ENCODE peak calls at places on chromosomes 4 and X, in seven cellular contexts. One of them, this sample, is unnamed.

GRCh38 chr4:46894841-46895240 is 14.2 kb downstream of the COX7B2 start:
- DNase-seq in HCT116: no peak
- DNase-seq in iPS DF 6.9: no peak
- DNase-seq in heart left ventricle: no peak
- DNase-seq in psoas muscle: no peak
- DNase-seq in MM.1S: no peak
- DNase-seq in ovary: no peak
- DNase-seq in this sample: no peak

GRCh38 chrX:28303486-28303885 is 283.8 kb upstream of the IL1RAPL1 start:
- DNase-seq in psoas muscle: no peak
- DNase-seq in iPS DF 6.9: no peak
- DNase-seq in ovary: no peak
- DNase-seq in MM.1S: no peak
- DNase-seq in HCT116: no peak
- DNase-seq in heart left ventricle: no peak
- DNase-seq in this sample: no peak

GRCh38 chr4:60201052-60201673 is 999.0 kb upstream of the ADGRL3 start:
- DNase-seq in ovary: peak; percentile 15
- DNase-seq in HCT116: peak; percentile 12
- DNase-seq in heart left ventricle: no peak
- DNase-seq in iPS DF 6.9: peak; percentile 35
- DNase-seq in MM.1S: peak; percentile 66
- DNase-seq in psoas muscle: no peak
- DNase-seq in this sample: no peak

GRCh38 chr4:174394915-174395314 is 111.2 kb downstream of the CEP44 start:
- DNase-seq in heart left ventricle: no peak
- DNase-seq in HCT116: no peak
- DNase-seq in iPS DF 6.9: no peak
- DNase-seq in ovary: no peak
- DNase-seq in psoas muscle: no peak
- DNase-seq in MM.1S: no peak
- DNase-seq in this sample: no peak

GRCh38 chr4:151429957-151430548 is 21.1 kb downstream of the FHIP1A start:
- DNase-seq in HCT116: no peak
- DNase-seq in MM.1S: peak; percentile 37
- DNase-seq in heart left ventricle: no peak
- DNase-seq in iPS DF 6.9: no peak
- DNase-seq in psoas muscle: no peak
- DNase-seq in ovary: no peak
- DNase-seq in this sample: no peak

GRCh38 chrX:154730271-154730883 is 20.5 kb downstream of the GAB3 start:
- DNase-seq in heart left ventricle: peak; percentile 71
- DNase-seq in ovary: no peak
- DNase-seq in iPS DF 6.9: no peak
- DNase-seq in HCT116: no peak
- DNase-seq in MM.1S: no peak
- DNase-seq in psoas muscle: peak; percentile 57
- DNase-seq in this sample: no peak

GRCh38 chrX:21837056-21837455 is 2.4 kb upstream of the MBTPS2 start:
- DNase-seq in HCT116: no peak
- DNase-seq in psoas muscle: no peak
- DNase-seq in iPS DF 6.9: no peak
- DNase-seq in MM.1S: no peak
- DNase-seq in ovary: no peak
- DNase-seq in heart left ventricle: no peak
- DNase-seq in this sample: no peak

GRCh38 chr4:173130671-173131070 is 37.9 kb upstream of the GALNT7 start:
- DNase-seq in iPS DF 6.9: no peak
- DNase-seq in psoas muscle: no peak
- DNase-seq in ovary: no peak
- DNase-seq in HCT116: no peak
- DNase-seq in MM.1S: no peak
- DNase-seq in heart left ventricle: no peak
- DNase-seq in this sample: no peak

GRCh38 chr4:128347175-128347868 is 59.7 kb upstream of the PGRMC2 start:
- DNase-seq in HCT116: no peak
- DNase-seq in iPS DF 6.9: no peak
- DNase-seq in psoas muscle: no peak
- DNase-seq in ovary: no peak
- DNase-seq in heart left ventricle: no peak
- DNase-seq in MM.1S: no peak
- DNase-seq in this sample: no peak

GRCh38 chr4:37666625-37667071 is 19.5 kb downstream of the RELL1 start:
- DNase-seq in psoas muscle: peak; percentile 67
- DNase-seq in HCT116: peak; percentile 96
- DNase-seq in ovary: no peak
- DNase-seq in MM.1S: no peak
- DNase-seq in iPS DF 6.9: no peak
- DNase-seq in heart left ventricle: peak; percentile 51
- DNase-seq in this sample: no peak

GRCh38 chrX:40945366-40945713 is 139.9 kb upstream of the USP9X start:
- DNase-seq in MM.1S: no peak
- DNase-seq in ovary: no peak
- DNase-seq in iPS DF 6.9: no peak
- DNase-seq in psoas muscle: no peak
- DNase-seq in HCT116: peak; percentile 21
- DNase-seq in heart left ventricle: peak; percentile 25
- DNase-seq in this sample: no peak

GRCh38 chrX:87941841-87942240 is 424.2 kb downstream of the KLHL4 start:
- DNase-seq in psoas muscle: no peak
- DNase-seq in MM.1S: no peak
- DNase-seq in heart left ventricle: no peak
- DNase-seq in iPS DF 6.9: no peak
- DNase-seq in HCT116: no peak
- DNase-seq in ovary: no peak
- DNase-seq in this sample: no peak

GRCh38 chr4:20299515-20299914 is 47.8 kb downstream of the SLIT2 start:
- DNase-seq in heart left ventricle: no peak
- DNase-seq in MM.1S: peak; percentile 15
- DNase-seq in iPS DF 6.9: no peak
- DNase-seq in HCT116: peak; percentile 13
- DNase-seq in psoas muscle: no peak
- DNase-seq in ovary: no peak
- DNase-seq in this sample: no peak

GRCh38 chr4:47084111-47084510 is 52.7 kb downstream of the GABRB1 start:
- DNase-seq in heart left ventricle: no peak
- DNase-seq in ovary: no peak
- DNase-seq in MM.1S: no peak
- DNase-seq in iPS DF 6.9: no peak
- DNase-seq in psoas muscle: no peak
- DNase-seq in HCT116: no peak
- DNase-seq in this sample: no peak

GRCh38 chr4:138977525-138977924 is 38.1 kb upstream of the NOCT start:
- DNase-seq in MM.1S: no peak
- DNase-seq in heart left ventricle: no peak
- DNase-seq in psoas muscle: no peak
- DNase-seq in ovary: no peak
- DNase-seq in iPS DF 6.9: no peak
- DNase-seq in HCT116: no peak
- DNase-seq in this sample: no peak

GRCh38 chr4:105472871-105473339 is 957 bp downstream of the PPA2 start:
- DNase-seq in HCT116: no peak
- DNase-seq in MM.1S: peak; percentile 31
- DNase-seq in ovary: no peak
- DNase-seq in heart left ventricle: no peak
- DNase-seq in iPS DF 6.9: no peak
- DNase-seq in psoas muscle: no peak
- DNase-seq in this sample: peak; percentile 10

GRCh38 chr4:56762484-56763250 is 58.8 kb downstream of the SPINK2 start:
- DNase-seq in MM.1S: peak; percentile 23
- DNase-seq in psoas muscle: no peak
- DNase-seq in HCT116: no peak
- DNase-seq in heart left ventricle: no peak
- DNase-seq in iPS DF 6.9: no peak
- DNase-seq in ovary: no peak
- DNase-seq in this sample: no peak

GRCh38 chrX:18809641-18810040 is 102.2 kb downstream of the PPEF1 start:
- DNase-seq in MM.1S: no peak
- DNase-seq in iPS DF 6.9: no peak
- DNase-seq in psoas muscle: no peak
- DNase-seq in HCT116: no peak
- DNase-seq in ovary: no peak
- DNase-seq in heart left ventricle: no peak
- DNase-seq in this sample: no peak

GRCh38 chrX:131704136-131704695 is 160.3 kb downstream of the OR13H1 start:
- DNase-seq in MM.1S: peak; percentile 83
- DNase-seq in psoas muscle: peak; percentile 93
- DNase-seq in ovary: peak; percentile 92
- DNase-seq in iPS DF 6.9: no peak
- DNase-seq in heart left ventricle: no peak
- DNase-seq in HCT116: no peak
- DNase-seq in this sample: no peak

GRCh38 chrX:70219938-70220764 is 14.3 kb upstream of the AWAT1 start:
- DNase-seq in ovary: no peak
- DNase-seq in psoas muscle: no peak
- DNase-seq in heart left ventricle: peak; percentile 6
- DNase-seq in MM.1S: no peak
- DNase-seq in iPS DF 6.9: no peak
- DNase-seq in HCT116: peak; percentile 50
- DNase-seq in this sample: no peak

GRCh38 chrX:13533726-13534125 is 35.7 kb upstream of the EGFL6 start:
- DNase-seq in HCT116: no peak
- DNase-seq in MM.1S: no peak
- DNase-seq in psoas muscle: no peak
- DNase-seq in heart left ventricle: no peak
- DNase-seq in ovary: no peak
- DNase-seq in iPS DF 6.9: no peak
- DNase-seq in this sample: no peak

GRCh38 chrX:96563663-96564062 is 121.0 kb upstream of the DIAPH2 start:
- DNase-seq in MM.1S: no peak
- DNase-seq in psoas muscle: no peak
- DNase-seq in ovary: no peak
- DNase-seq in HCT116: no peak
- DNase-seq in heart left ventricle: no peak
- DNase-seq in iPS DF 6.9: no peak
- DNase-seq in this sample: no peak

DNA sequence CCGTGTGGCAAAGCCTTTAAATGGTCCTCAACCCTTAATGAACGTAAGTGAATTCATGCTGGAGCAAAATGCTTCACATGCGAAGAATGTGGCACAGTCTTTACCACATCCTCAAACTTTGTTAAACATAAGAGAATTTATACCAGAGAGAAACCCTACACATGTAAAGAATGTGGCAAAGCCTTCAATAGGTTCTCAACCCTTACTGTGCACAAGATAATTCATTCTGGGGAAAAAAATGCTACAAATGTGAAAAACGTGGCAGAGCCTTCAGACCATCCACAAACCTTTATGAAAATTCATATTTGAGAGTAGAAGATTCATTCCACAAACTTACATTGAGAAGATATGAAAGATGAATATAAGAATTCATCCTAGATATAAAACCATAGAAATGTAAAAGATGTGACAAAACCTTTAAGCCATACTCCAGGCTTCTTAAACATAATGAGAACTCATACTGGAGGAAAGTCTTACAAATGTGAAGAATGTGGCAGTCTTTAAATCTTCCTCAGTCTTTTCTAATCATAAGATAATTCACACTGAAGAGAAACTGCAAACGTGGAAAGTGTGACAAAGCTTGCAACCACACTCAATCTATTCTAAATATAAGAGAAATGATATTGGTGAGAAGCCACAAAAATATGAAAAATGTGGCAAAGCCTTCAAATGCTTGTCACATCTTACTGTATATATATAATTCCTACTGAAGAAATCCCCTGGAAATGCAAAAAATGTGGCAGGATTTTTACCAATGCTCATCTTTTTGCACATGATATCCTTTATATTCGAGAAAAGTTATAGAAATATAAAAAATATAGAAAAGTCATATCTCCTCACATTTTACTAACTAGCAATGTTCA is 36.9 kb downstream of the ZNF141 start:
- DNase-seq in psoas muscle: no peak
- DNase-seq in ovary: no peak
- DNase-seq in MM.1S: no peak
- DNase-seq in heart left ventricle: no peak
- DNase-seq in iPS DF 6.9: no peak
- DNase-seq in HCT116: no peak
- DNase-seq in this sample: no peak
- H3K9me3 ChIP-seq in psoas muscle: peaks cover 96% of the 10 kb centered on the region
- H3K9me3 ChIP-seq in ovary: peaks cover 43% of the 10 kb centered on the region
- H3K9me3 ChIP-seq in MM.1S: no peaks in the 10 kb centered on the region
- H3K9me3 ChIP-seq in heart left ventricle: peaks cover 100% of the 10 kb centered on the region
- H3K9me3 ChIP-seq in iPS DF 6.9: peaks cover 9% of the 10 kb centered on the region
- H3K9me3 ChIP-seq in HCT116: peaks cover 37% of the 10 kb centered on the region
- H3K9me3 ChIP-seq in this sample: peaks cover 57% of the 10 kb centered on the region

DNA sequence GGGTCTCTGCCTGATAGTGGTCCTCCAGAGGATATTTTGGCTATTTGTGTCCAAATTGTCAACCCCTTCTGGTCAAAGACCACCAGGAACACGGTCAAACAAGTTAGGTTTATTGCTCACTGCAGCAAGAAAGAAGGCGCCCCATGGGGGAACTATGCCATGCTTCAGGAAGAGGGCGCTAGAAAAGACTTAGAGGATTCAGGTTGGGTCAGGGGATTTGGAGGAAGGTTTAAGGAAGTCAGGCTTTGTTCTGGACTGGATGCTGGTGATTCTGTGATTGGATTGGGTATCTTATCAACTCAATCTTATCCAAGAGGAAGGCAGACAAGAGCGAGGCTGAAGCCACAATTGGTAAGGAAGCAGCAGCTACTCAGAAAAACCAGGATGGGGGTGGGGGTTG is 14.3 kb upstream of the ELF4 start:
- DNase-seq in ovary: no peak
- DNase-seq in MM.1S: no peak
- DNase-seq in heart left ventricle: no peak
- DNase-seq in iPS DF 6.9: no peak
- DNase-seq in psoas muscle: no peak
- DNase-seq in HCT116: no peak
- DNase-seq in this sample: no peak
- H3K9me3 ChIP-seq in ovary: no peaks in the 10 kb centered on the region
- H3K9me3 ChIP-seq in MM.1S: no peaks in the 10 kb centered on the region
- H3K9me3 ChIP-seq in heart left ventricle: no peaks in the 10 kb centered on the region
- H3K9me3 ChIP-seq in iPS DF 6.9: no peaks in the 10 kb centered on the region
- H3K9me3 ChIP-seq in psoas muscle: no peaks in the 10 kb centered on the region
- H3K9me3 ChIP-seq in HCT116: no peaks in the 10 kb centered on the region
- H3K9me3 ChIP-seq in this sample: no peaks in the 10 kb centered on the region

DNA sequence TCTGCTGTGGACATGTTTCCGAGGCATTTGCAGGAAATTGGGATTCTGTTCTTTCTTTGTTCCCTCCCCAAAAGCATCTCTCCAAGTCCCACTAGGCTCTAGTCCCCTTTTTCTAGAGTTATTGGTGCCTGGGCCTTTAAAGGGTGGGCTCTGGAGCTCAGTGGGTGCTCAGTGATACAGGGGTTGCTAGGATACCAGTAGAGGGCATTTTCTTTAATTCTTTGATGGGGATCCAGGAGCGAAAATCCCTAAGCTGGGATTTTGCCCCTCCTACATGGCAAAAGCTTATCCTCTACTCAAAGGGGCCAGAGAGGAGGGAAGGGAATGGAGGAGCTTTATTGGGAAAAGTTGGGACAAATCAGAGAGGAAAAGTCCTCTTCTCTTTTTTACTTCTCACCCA is 34.2 kb downstream of the ARHGEF9 start:
- DNase-seq in heart left ventricle: no peak
- DNase-seq in iPS DF 6.9: no peak
- DNase-seq in MM.1S: no peak
- DNase-seq in HCT116: no peak
- DNase-seq in ovary: no peak
- DNase-seq in psoas muscle: no peak
- DNase-seq in this sample: no peak
- H3K9me3 ChIP-seq in heart left ventricle: no peaks in the 10 kb centered on the region
- H3K9me3 ChIP-seq in iPS DF 6.9: no peaks in the 10 kb centered on the region
- H3K9me3 ChIP-seq in MM.1S: no peaks in the 10 kb centered on the region
- H3K9me3 ChIP-seq in HCT116: no peaks in the 10 kb centered on the region
- H3K9me3 ChIP-seq in ovary: no peaks in the 10 kb centered on the region
- H3K9me3 ChIP-seq in psoas muscle: no peaks in the 10 kb centered on the region
- H3K9me3 ChIP-seq in this sample: no peaks in the 10 kb centered on the region

GRCh38 chr4:4818440-4819212 is 40.8 kb upstream of the MSX1 start:
- DNase-seq in HCT116: no peak
- DNase-seq in heart left ventricle: no peak
- DNase-seq in MM.1S: no peak
- DNase-seq in iPS DF 6.9: no peak
- DNase-seq in ovary: no peak
- DNase-seq in psoas muscle: no peak
- DNase-seq in this sample: no peak
- H3K9me3 ChIP-seq in HCT116: no peaks in the 10 kb centered on the region
- H3K9me3 ChIP-seq in heart left ventricle: peaks cover 18% of the 10 kb centered on the region
- H3K9me3 ChIP-seq in MM.1S: no peaks in the 10 kb centered on the region
- H3K9me3 ChIP-seq in iPS DF 6.9: no peaks in the 10 kb centered on the region
- H3K9me3 ChIP-seq in ovary: peaks cover 4% of the 10 kb centered on the region
- H3K9me3 ChIP-seq in psoas muscle: no peaks in the 10 kb centered on the region
- H3K9me3 ChIP-seq in this sample: no peaks in the 10 kb centered on the region

This sample was measured in T-helper 17 cell.